ENCODE peak calls at places on chromosomes 3 and 15, in four cellular contexts. G is HCT116, P is fibroblast of lung, T is GM23248. N is an unnamed sample.

GRCh38 chr3:1535361-1535760 is 442.5 kb downstream of the CNTN6 start:
- DNase-seq in G (no peak), P (no peak), T (no peak), N (no peak)

GRCh38 chr3:115518100-115518852 is 105.0 kb upstream of the GAP43 start:
- DNase-seq in G (peak), P (peak), T (peak), N (peak)

GRCh38 chr3:145807990-145808389 is 353.0 kb downstream of the PLOD2 start:
- DNase-seq in G (no peak), P (peak), T (peak), N (no peak)

GRCh38 chr15:73918784-73919183 is 7.5 kb upstream of the LOXL1 start:
- DNase-seq in G (no peak), P (peak), T (no peak), N (no peak)

GRCh38 chr15:43127752-43128151 is 5.6 kb upstream of the TMEM62 start:
- DNase-seq in G (no peak), P (no peak), T (no peak), N (no peak)

GRCh38 chr3:135368316-135368715 is 573.3 kb downstream of the EPHB1 start:
- DNase-seq in G (no peak), P (no peak), T (no peak), N (no peak)

GRCh38 chr15:29278436-29279099 is 8.9 kb upstream of the NSMCE3 start:
- DNase-seq in G (peak), P (peak), T (peak), N (no peak)

GRCh38 chr15:99983894-99984293 is 250.7 kb upstream of the LYSMD4 start:
- DNase-seq in G (no peak), P (no peak), T (no peak), N (no peak)

GRCh38 chr15:66774001-66774814 is 72.2 kb downstream of the SMAD6 start:
- DNase-seq in G (peak), P (peak), T (peak), N (peak)

GRCh38 chr15:66772604-66772966 is 70.5 kb downstream of the SMAD6 start:
- DNase-seq in G (no peak), P (no peak), T (no peak), N (no peak)

GRCh38 chr15:66771351-66771650 is 69.3 kb downstream of the SMAD6 start:
- DNase-seq in G (no peak), P (no peak), T (no peak), N (no peak)

GRCh38 chr15:66775127-66776105 is 73.4 kb downstream of the SMAD6 start:
- DNase-seq in G (no peak), P (peak), T (peak), N (no peak)

GRCh38 chr15:66772967-66773873 is 71.2 kb downstream of the SMAD6 start:
- DNase-seq in G (no peak), P (peak), T (peak), N (no peak)
- H3K9ac ChIP-seq in G (no peak), P (no peak), T (peak), N (no peak)

GRCh38 chr15:62474771-62475124 is 309.7 kb upstream of the C2CD4B start:
- DNase-seq in G (no peak), P (peak), T (peak), N (no peak)

GRCh38 chr15:62469874-62470688 is 305.0 kb upstream of the C2CD4B start:
- DNase-seq in G (peak), P (peak), T (peak), N (no peak)

GRCh38 chr15:62474021-62474770 is 309.1 kb upstream of the C2CD4B start:
- DNase-seq in G (no peak), P (no peak), T (no peak), N (no peak)

GRCh38 chr15:62475595-62475994 is 310.5 kb upstream of the C2CD4B start:
- DNase-seq in G (no peak), P (no peak), T (no peak), N (no peak)

GRCh38 chr15:62472616-62473299 is 307.7 kb upstream of the C2CD4B start:
- DNase-seq in G (no peak), P (no peak), T (peak), N (no peak)
- H2AFZ ChIP-seq in G (no peak), P (no peak), T (no peak), N (no peak)

GRCh38 chr3:76942096-76942495 is 97.8 kb upstream of the ROBO2 start:
- DNase-seq in G (no peak), P (no peak), T (no peak), N (no peak)

GRCh38 chr3:76940181-76940770 is 99.6 kb upstream of the ROBO2 start:
- DNase-seq in G (no peak), P (no peak), T (no peak), N (no peak)

GRCh38 chr3:76943671-76944070 is 96.2 kb upstream of the ROBO2 start:
- DNase-seq in G (no peak), P (no peak), T (no peak), N (no peak)

GRCh38 chr3:76943058-76943457 is 96.8 kb upstream of the ROBO2 start:
- DNase-seq in G (no peak), P (peak), T (no peak), N (no peak)

DNA sequence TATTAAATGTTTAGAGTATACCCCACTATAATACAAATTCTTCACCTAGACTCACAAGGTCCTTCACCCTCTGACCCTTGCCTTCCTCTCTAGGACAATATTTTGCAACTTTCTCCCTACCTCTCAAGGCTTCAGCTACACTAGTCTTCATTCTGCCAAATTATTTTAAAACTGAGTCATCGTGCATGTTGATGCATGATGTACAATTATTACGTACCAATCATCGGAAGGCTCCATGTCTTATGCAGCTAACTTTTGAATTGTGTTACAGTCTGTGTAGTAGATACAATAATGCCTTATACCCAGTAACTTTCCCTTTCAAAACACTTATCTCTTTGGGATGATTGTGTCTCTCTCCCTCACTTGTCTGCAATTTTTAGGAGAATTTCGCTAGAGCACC is 98.5 kb upstream of the ROBO2 start:
- DNase-seq in G (no peak), P (no peak), T (no peak), N (no peak)
- H3K4me2 ChIP-seq in G (no peak), P (no peak), T (no peak), N (no peak)

GRCh38 chr15:61171190-61171589 is 57.9 kb downstream of the RORA start:
- DNase-seq in G (no peak), P (no peak), T (no peak), N (no peak)
- H3K9ac ChIP-seq in G (no peak), P (no peak), T (no peak), N (no peak)

GRCh38 chr15:58314593-58315216 is 117.1 kb upstream of the LIPC start:
- DNase-seq in G (no peak), P (no peak), T (no peak), N (no peak)
- H2AFZ ChIP-seq in G (no peak), P (no peak), T (no peak), N (peak)